ENCODE peak calls at places on chromosomes 1 and 21, in four cellular contexts. Y is NCI-H774; L is left ventricle myocardium inferior; U is naive thymus-derived CD4-positive, alpha-beta T cell. S is an unnamed sample.

GRCh38 chr1:152447484-152447883 is 33.4 kb upstream of the CRNN start:
- DNase-seq in U (no peak), Y (no peak), L (no peak), S (no peak)

GRCh38 chr1:99829269-99829668 is 20.9 kb upstream of the AGL start:
- DNase-seq in Y (no peak), U (no peak), L (no peak), S (no peak)

GRCh38 chr1:50421366-50421748 is 1.9 kb downstream of the DMRTA2 start:
- DNase-seq in U (no peak), Y (no peak), L (no peak), S (no peak)

GRCh38 chr1:176638713-176639112 is 175.7 kb downstream of the PAPPA2 start:
- DNase-seq in L (peak), U (no peak), Y (no peak), S (no peak)

GRCh38 chr1:64046871-64047270 is 156.6 kb upstream of the UBE2U start:
- DNase-seq in L (no peak), Y (no peak), U (no peak), S (no peak)

GRCh38 chr1:235649722-235650163 is at the start of gene GNG4:
- DNase-seq in U (no peak), L (no peak), Y (peak), S (peak)

GRCh38 chr1:175179837-175180590 is 12.6 kb downstream of the KIAA0040 start:
- DNase-seq in L (no peak), Y (no peak), U (no peak), S (no peak)

GRCh38 chr1:62687903-62688686 is at the start of gene DOCK7:
- DNase-seq in U (peak), L (peak), Y (peak), S (peak)

GRCh38 chr1:8913457-8913856 is 32.2 kb upstream of the CA6 start:
- DNase-seq in L (no peak), Y (no peak), U (no peak), S (no peak)

GRCh38 chr1:71424536-71424935 is 343.7 kb upstream of the ZRANB2 start:
- DNase-seq in Y (no peak), U (no peak), L (no peak), S (no peak)

GRCh38 chr1:199776768-199777497 is 250.6 kb upstream of the NR5A2 start:
- DNase-seq in U (no peak), L (no peak), Y (no peak), S (no peak)

GRCh38 chr1:22613951-22614350 is 22.5 kb upstream of the C1QA start:
- DNase-seq in U (no peak), L (no peak), Y (no peak), S (no peak)

GRCh38 chr1:21042920-21043605 is 133.6 kb downstream of the EIF4G3 start:
- DNase-seq in Y (no peak), L (no peak), U (no peak), S (no peak)

GRCh38 chr1:110708968-110709367 is 34.2 kb upstream of the KCNA3 start:
- DNase-seq in L (no peak), U (no peak), Y (no peak), S (no peak)

GRCh38 chr1:185701650-185702049 is 32.5 kb upstream of the HMCN1 start:
- DNase-seq in U (no peak), L (no peak), Y (no peak), S (no peak)

GRCh38 chr1:26788836-26789611 is 1.3 kb downstream of the PIGV start:
- DNase-seq in L (peak), Y (peak), U (peak), S (peak)

GRCh38 chr1:182835811-182836210 is 3.3 kb upstream of the DHX9 start:
- DNase-seq in U (no peak), Y (no peak), L (no peak), S (no peak)

GRCh38 chr1:38029081-38029681 is 16.6 kb downstream of the UTP11 start:
- DNase-seq in Y (peak), L (no peak), U (no peak), S (no peak)

GRCh38 chr1:79497193-79497773 is 490.8 kb upstream of the ADGRL4 start:
- DNase-seq in U (no peak), Y (peak), L (no peak), S (no peak)

GRCh38 chr1:32405672-32406467 is 11.6 kb upstream of the BSDC1 start:
- DNase-seq in L (no peak), U (no peak), Y (no peak), S (no peak)

GRCh38 chr1:202319381-202320080 is 22.2 kb downstream of the UBE2T start:
- DNase-seq in U (no peak), Y (no peak), L (no peak), S (no peak)

GRCh38 chr1:20981903-20982695 is 194.6 kb downstream of the EIF4G3 start:
- DNase-seq in L (no peak), U (no peak), Y (no peak), S (no peak)

GRCh38 chr1:184388671-184389292 is 2.0 kb downstream of the C1orf21 start:
- DNase-seq in L (no peak), U (no peak), Y (no peak), S (no peak)

GRCh38 chr1:207861442-207862177 is 49.3 kb downstream of the CD34 start:
- DNase-seq in U (peak), L (no peak), Y (no peak), S (peak)

GRCh38 chr1:186899977-186900376 is 71.2 kb downstream of the PLA2G4A start:
- DNase-seq in U (no peak), L (no peak), Y (no peak), S (no peak)

GRCh38 chr1:111880866-111881837 is 108.3 kb downstream of the KCND3 start:
- DNase-seq in U (no peak), L (peak), Y (peak), S (no peak)

GRCh38 chr1:28646040-28646439 is 2.4 kb upstream of the RNU11 start:
- DNase-seq in U (no peak), Y (no peak), L (no peak), S (no peak)

GRCh38 chr1:178724734-178725602 is at the start of gene RALGPS2:
- DNase-seq in Y (peak), U (peak), L (peak), S (peak)

GRCh38 chr1:238485906-238486219 is 595.1 kb upstream of the ZP4 start:
- DNase-seq in Y (peak), L (no peak), U (no peak), S (no peak)

GRCh38 chr21:44758141-44758561 is 43.5 kb downstream of the UBE2G2 start:
- DNase-seq in Y (no peak), L (no peak), U (no peak), S (no peak)

GRCh38 chr1:60367522-60367921 is 294.0 kb upstream of the C1orf87 start:
- DNase-seq in Y (no peak), U (no peak), L (no peak), S (no peak)

GRCh38 chr1:156337052-156337887 is 822 bp downstream of the CCT3 start:
- DNase-seq in L (no peak), U (no peak), Y (no peak), S (no peak)

GRCh38 chr1:64121766-64122385 is 81.5 kb upstream of the UBE2U start:
- DNase-seq in L (no peak), U (no peak), Y (no peak), S (no peak)